ENCODE peak calls at places on chromosomes 2 and 18, in ten cellular contexts. E, J, T, R, W, Z, X, U, Y and M are unnamed samples.

GRCh38 chr2:29014811-29015414 is 33.8 kb downstream of the TOGARAM2 start:
- DNase-seq in E (peak; percentile 81), J (peak; percentile 85), T (no peak), R (peak; percentile 54), W (peak; percentile 79), Z (no peak), X (peak; percentile 71), U (no peak), Y (no peak), M (no peak)

GRCh38 chr2:224039080-224039769 is at the start of gene SERPINE2:
- DNase-seq in E (peak; percentile 66), J (peak; percentile 52), T (peak; percentile 83), R (peak; percentile 67), W (peak; percentile 71), Z (peak; percentile 92), X (peak; percentile 78), U (peak; percentile 53), Y (peak; percentile 71), M (peak; percentile 82)

GRCh38 chr2:189601043-189601442 is 20.5 kb upstream of the SLC40A1 start:
- DNase-seq in E (no peak), J (no peak), T (no peak), R (no peak), W (no peak), Z (no peak), X (no peak), U (no peak), Y (no peak), M (peak; percentile 43)

GRCh38 chr2:199258291-199258690 is 199.4 kb downstream of the SATB2 start:
- DNase-seq in E (no peak), J (no peak), T (no peak), R (no peak), W (no peak), Z (no peak), X (no peak), U (no peak), Y (no peak), M (no peak)

GRCh38 chr2:127857494-127857818 is 499 bp downstream of the POLR2D start:
- DNase-seq in E (no peak), J (no peak), T (peak; percentile 20), R (no peak), W (no peak), Z (peak; percentile 65), X (no peak), U (peak; percentile 43), Y (no peak), M (no peak)

GRCh38 chr18:63266888-63267790 is 52.4 kb downstream of the BCL2 start:
- DNase-seq in E (no peak), J (no peak), T (no peak), R (no peak), W (no peak), Z (no peak), X (no peak), U (no peak), Y (no peak), M (no peak)

GRCh38 chr2:197300139-197300538 is 10.4 kb downstream of the ANKRD44 start:
- DNase-seq in E (no peak), J (no peak), T (no peak), R (no peak), W (no peak), Z (no peak), X (no peak), U (no peak), Y (no peak), M (no peak)

GRCh38 chr2:43333656-43334144 is 107.3 kb upstream of the ZFP36L2 start:
- DNase-seq in E (no peak), J (no peak), T (no peak), R (peak; percentile 87), W (no peak), Z (no peak), X (no peak), U (no peak), Y (peak; percentile 75), M (no peak)

GRCh38 chr2:233210843-233211600 is 40.5 kb upstream of the ATG16L1 start:
- DNase-seq in E (peak; percentile 83), J (no peak), T (no peak), R (peak; percentile 95), W (peak; percentile 89), Z (no peak), X (no peak), U (no peak), Y (peak; percentile 56), M (peak; percentile 76)

GRCh38 chr2:50551018-50551726 is 480.8 kb downstream of the NRXN1 start:
- DNase-seq in E (no peak), J (no peak), T (no peak), R (no peak), W (no peak), Z (no peak), X (no peak), U (no peak), Y (no peak), M (no peak)

GRCh38 chr18:59303006-59303405 is 15.4 kb downstream of the CPLX4 start:
- DNase-seq in E (no peak), J (no peak), T (peak; percentile 86), R (no peak), W (no peak), Z (no peak), X (no peak), U (no peak), Y (no peak), M (no peak)

GRCh38 chr2:55519908-55520885 is 679 bp downstream of the CFAP36 start:
- DNase-seq in E (no peak), J (peak; percentile 59), T (no peak), R (peak; percentile 49), W (no peak), Z (peak; percentile 71), X (no peak), U (peak; percentile 36), Y (no peak), M (no peak)